ENCODE peak calls at places on chromosomes 13 and 19, in seven cellular contexts. A, Y, N, H, X, S and W are unnamed samples.

GRCh38 chr13:113561417-113562084 is 23.0 kb upstream of the TFDP1 start:
- DNase-seq in A (no peak), Y (peak), N (no peak), H (no peak), X (no peak), S (no peak), W (no peak)

GRCh38 chr13:99528547-99528946 is 27.3 kb downstream of the TM9SF2 start:
- DNase-seq in A (no peak), Y (no peak), N (no peak), H (no peak), X (peak), S (peak), W (peak)

GRCh38 chr13:98910501-98910951 is 67.3 kb downstream of the DOCK9 start:
- DNase-seq in A (peak), Y (no peak), N (peak), H (no peak), X (no peak), S (no peak), W (peak)

GRCh38 chr19:1264801-1265610 is 4.1 kb upstream of the CIRBP start:
- DNase-seq in A (peak), Y (peak), N (peak), H (peak), X (peak), S (peak), W (peak)

GRCh38 chr19:16433986-16434385 is 37.8 kb downstream of the EPS15L1 start:
- DNase-seq in A (no peak), Y (no peak), N (no peak), H (no peak), X (no peak), S (no peak), W (no peak)

GRCh38 chr13:50081899-50082425 is 66.7 kb downstream of the KCNRG start:
- DNase-seq in A (peak), Y (peak), N (peak), H (peak), X (peak), S (peak), W (peak)

GRCh38 chr19:31538879-31539278 is 189.6 kb upstream of the TSHZ3 start:
- DNase-seq in A (no peak), Y (no peak), N (no peak), H (no peak), X (no peak), S (no peak), W (no peak)

GRCh38 chr13:113273856-113274590 is 23.0 kb upstream of the LAMP1 start:
- DNase-seq in A (peak), Y (no peak), N (peak), H (no peak), X (peak), S (no peak), W (peak)

GRCh38 chr13:43374621-43375020 is 351.2 kb downstream of the DNAJC15 start:
- DNase-seq in A (no peak), Y (no peak), N (peak), H (no peak), X (no peak), S (no peak), W (peak)

GRCh38 chr19:4979211-4979807 is 10.4 kb downstream of the KDM4B start:
- DNase-seq in A (no peak), Y (no peak), N (no peak), H (no peak), X (no peak), S (no peak), W (no peak)

GRCh38 chr13:31122544-31123260 is 39.0 kb downstream of the HSPH1 start:
- DNase-seq in A (no peak), Y (no peak), N (no peak), H (no peak), X (no peak), S (no peak), W (no peak)

GRCh38 chr19:996051-996838 is 4.0 kb upstream of the GRIN3B start:
- DNase-seq in A (peak), Y (no peak), N (peak), H (no peak), X (peak), S (peak), W (peak)

GRCh38 chr13:59771272-59771671 is 392.5 kb downstream of the DIAPH3 start:
- DNase-seq in A (peak), Y (no peak), N (peak), H (no peak), X (peak), S (peak), W (peak)

GRCh38 chr19:43839139-43839538 is 12.0 kb downstream of the ZNF283 start:
- DNase-seq in A (no peak), Y (no peak), N (no peak), H (no peak), X (no peak), S (no peak), W (no peak)

GRCh38 chr13:80334582-80335260 is 6.2 kb downstream of the SPRY2 start:
- DNase-seq in A (peak), Y (no peak), N (peak), H (no peak), X (no peak), S (no peak), W (peak)

GRCh38 chr19:1503089-1503924 is 9.5 kb downstream of the ADAMTSL5 start:
- DNase-seq in A (peak), Y (no peak), N (peak), H (no peak), X (peak), S (peak), W (peak)

GRCh38 chr13:57633141-57633949 is 1.8 kb downstream of the PCDH17 start:
- DNase-seq in A (no peak), Y (peak), N (no peak), H (peak), X (peak), S (peak), W (peak)

GRCh38 chr19:19105365-19106060 is 32.8 kb downstream of the TMEM161A start:
- DNase-seq in A (peak), Y (no peak), N (peak), H (peak), X (peak), S (peak), W (peak)

GRCh38 chr19:10505583-10506229 is 2.5 kb upstream of the KEAP1 start:
- DNase-seq in A (peak), Y (peak), N (peak), H (peak), X (peak), S (peak), W (peak)

GRCh38 chr13:113302940-113303339 is 5.9 kb downstream of the LAMP1 start:
- DNase-seq in A (no peak), Y (no peak), N (no peak), H (no peak), X (no peak), S (no peak), W (no peak)

GRCh38 chr19:38838208-38838985 is 6.8 kb upstream of the ECH1 start:
- DNase-seq in A (peak), Y (no peak), N (no peak), H (no peak), X (peak), S (no peak), W (no peak)

GRCh38 chr13:25541434-25542123 is 169.8 kb downstream of the ATP8A2 start:
- DNase-seq in A (no peak), Y (no peak), N (no peak), H (no peak), X (no peak), S (no peak), W (no peak)

GRCh38 chr19:17797397-17798201 is 2.7 kb downstream of the B3GNT3 start:
- DNase-seq in A (peak), Y (no peak), N (no peak), H (no peak), X (peak), S (peak), W (peak)

GRCh38 chr13:65677906-65678305 is 1552.2 kb downstream of the PCDH9 start:
- DNase-seq in A (peak), Y (no peak), N (peak), H (no peak), X (no peak), S (no peak), W (peak)

GRCh38 chr13:63024458-63024857 is 1608.8 kb upstream of the PCDH20 start:
- DNase-seq in A (no peak), Y (no peak), N (no peak), H (no peak), X (peak), S (no peak), W (peak)

GRCh38 chr13:100987993-100988392 is 313.4 kb upstream of the TMTC4 start:
- DNase-seq in A (peak), Y (no peak), N (peak), H (no peak), X (no peak), S (peak), W (peak)

GRCh38 chr19:50158577-50158976 is 4.5 kb downstream of the IZUMO2 start:
- DNase-seq in A (no peak), Y (no peak), N (no peak), H (no peak), X (no peak), S (no peak), W (no peak)

GRCh38 chr13:33341861-33342452 is 56.4 kb upstream of the STARD13 start:
- DNase-seq in A (no peak), Y (no peak), N (no peak), H (no peak), X (no peak), S (no peak), W (no peak)

GRCh38 chr19:16161848-16162247 is 11.5 kb downstream of the CIB3 start:
- DNase-seq in A (peak), Y (no peak), N (peak), H (no peak), X (no peak), S (no peak), W (peak)

GRCh38 chr13:70856706-70857105 is 748.5 kb upstream of the KLHL1 start:
- DNase-seq in A (peak), Y (no peak), N (no peak), H (no peak), X (peak), S (no peak), W (no peak)

GRCh38 chr13:25874064-25874737 is 177.6 kb downstream of the SHISA2 start:
- DNase-seq in A (no peak), Y (no peak), N (no peak), H (no peak), X (no peak), S (no peak), W (no peak)

DNA sequence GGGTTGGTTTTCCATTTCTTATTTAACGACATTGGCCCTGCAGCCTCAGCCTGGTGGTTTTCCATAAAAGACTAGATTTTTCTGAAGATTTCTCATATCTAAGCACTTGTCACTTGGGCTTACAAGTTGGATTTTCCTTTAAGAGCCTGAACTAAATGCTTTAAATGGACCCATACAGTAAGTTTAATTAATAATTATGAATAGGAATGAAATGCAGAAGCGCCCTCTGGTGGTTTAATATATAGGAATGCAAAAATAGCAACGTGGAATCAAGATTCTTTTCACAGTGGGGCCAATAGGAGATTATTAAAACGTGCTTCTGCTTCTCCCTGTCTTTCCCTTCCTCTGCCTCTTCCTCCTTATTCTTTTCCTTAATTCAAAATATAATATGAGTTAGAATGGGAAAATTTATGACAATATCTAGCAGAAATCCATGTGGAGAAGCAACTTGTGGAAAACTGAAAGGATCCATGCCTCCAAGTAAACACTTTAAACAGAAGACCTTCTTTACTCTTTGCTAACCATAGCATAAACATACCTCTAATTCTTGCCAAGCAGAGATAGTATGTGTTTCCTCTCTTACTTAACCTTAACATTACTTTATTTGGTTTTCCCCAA is 324.0 kb downstream of the GPC5 start:
- DNase-seq in A (peak), Y (no peak), N (peak), H (no peak), X (peak), S (peak), W (peak)
- TF ChIP-seq CTCF in A (peak), Y (peak), N (peak), H (peak), X (peak), S (peak), W (no peak)

GRCh38 chr19:35134601-35135091 is at the start of gene LGI4:
- DNase-seq in A (no peak), Y (no peak), N (no peak), H (no peak), X (no peak), S (peak), W (no peak)

GRCh38 chr19:35132254-35132653 is 2.6 kb downstream of the LGI4 start:
- DNase-seq in A (no peak), Y (no peak), N (no peak), H (no peak), X (no peak), S (no peak), W (no peak)

GRCh38 chr19:35135389-35135909 is 590 bp upstream of the LGI4 start:
- DNase-seq in A (peak), Y (no peak), N (peak), H (peak), X (peak), S (peak), W (peak)

GRCh38 chr19:35136231-35136630 is 1.4 kb upstream of the LGI4 start:
- DNase-seq in A (no peak), Y (no peak), N (no peak), H (no peak), X (no peak), S (no peak), W (no peak)

GRCh38 chr19:35133826-35134225 is 1.0 kb downstream of the LGI4 start:
- DNase-seq in A (no peak), Y (no peak), N (no peak), H (no peak), X (no peak), S (no peak), W (no peak)
- H3K4me3 ChIP-seq in A (no peak), Y (peak), N (no peak), H (peak), X (no peak), S (no peak), W (no peak)

GRCh38 chr19:33310606-33311325 is 8.4 kb upstream of the CEBPA start:
- DNase-seq in A (peak), Y (no peak), N (no peak), H (no peak), X (no peak), S (no peak), W (no peak)
- TF ChIP-seq CTCF in A (peak), Y (no peak), N (no peak), H (no peak), X (no peak), S (no peak), W (no peak)

GRCh38 chr19:46633130-46633529 is 2.9 kb downstream of the GNG8 start:
- DNase-seq in A (no peak), Y (no peak), N (no peak), H (no peak), X (no peak), S (no peak), W (no peak)

GRCh38 chr19:46634045-46634655 is 1.9 kb downstream of the GNG8 start:
- DNase-seq in A (peak), Y (peak), N (peak), H (peak), X (peak), S (peak), W (peak)

GRCh38 chr19:46635920-46636761 is at the start of gene GNG8:
- DNase-seq in A (no peak), Y (no peak), N (no peak), H (no peak), X (no peak), S (peak), W (no peak)

GRCh38 chr19:46637224-46637623 is 1.2 kb upstream of the GNG8 start:
- DNase-seq in A (no peak), Y (no peak), N (no peak), H (no peak), X (no peak), S (no peak), W (no peak)

GRCh38 chr19:46634656-46635218 is 1.3 kb downstream of the GNG8 start:
- DNase-seq in A (no peak), Y (no peak), N (no peak), H (no peak), X (peak), S (peak), W (no peak)
- H3K4me3 ChIP-seq in A (peak), Y (peak), N (peak), H (peak), X (no peak), S (peak), W (peak)

GRCh38 chr19:13804830-13805683 is 9.8 kb downstream of the ZSWIM4 start:
- DNase-seq in A (no peak), Y (no peak), N (no peak), H (no peak), X (no peak), S (peak), W (no peak)
- TF ChIP-seq CTCF in A (no peak), Y (no peak), N (no peak), H (peak), X (peak), S (peak), W (no peak)